ENCODE peak calls at places on chromosome 4, in ten cellular contexts. One of them, this sample, is unnamed.

GRCh38 chr4:159358226-159358625 is 255.3 kb downstream of the RAPGEF2 start:
- DNase-seq in GM03348: peak
- DNase-seq in GM20000: no peak
- DNase-seq in stimulated activated naive B cell treated with anti-CD40 and anti-IgM and Interleukin-4, amounts not matched to agents 10 μg/mL and 1 μg/mL and 100 μg/mL, for 72 hours: no peak
- DNase-seq in stimulated activated CD4-positive, alpha-beta T cell treated with anti-CD3 and anti-CD28 coated beads, Interleukin-15, amount 100 ng/mL, for 24 hours: no peak
- DNase-seq in GM04504: peak
- DNase-seq in stimulated activated CD8-positive, alpha-beta memory T cell treated with anti-CD3 and anti-CD28 coated beads, Interleukin-2, amount 100 ng/mL, for 48 hours: no peak
- DNase-seq in mucosa of descending colon: no peak
- DNase-seq in Calu3: no peak
- DNase-seq in GM23338: no peak
- DNase-seq in this sample: peak

GRCh38 chr4:156962551-156962974 is 9.0 kb downstream of the PDGFC start:
- DNase-seq in mucosa of descending colon: no peak
- DNase-seq in GM04504: peak
- DNase-seq in stimulated activated CD4-positive, alpha-beta T cell treated with anti-CD3 and anti-CD28 coated beads, Interleukin-15, amount 100 ng/mL, for 24 hours: no peak
- DNase-seq in stimulated activated naive B cell treated with anti-CD40 and anti-IgM and Interleukin-4, amounts not matched to agents 10 μg/mL and 1 μg/mL and 100 μg/mL, for 72 hours: no peak
- DNase-seq in GM03348: peak
- DNase-seq in GM23338: no peak
- DNase-seq in stimulated activated CD8-positive, alpha-beta memory T cell treated with anti-CD3 and anti-CD28 coated beads, Interleukin-2, amount 100 ng/mL, for 48 hours: no peak
- DNase-seq in Calu3: no peak
- DNase-seq in GM20000: no peak
- DNase-seq in this sample: peak

GRCh38 chr4:118173956-118174355 is 139.7 kb downstream of the NDST3 start:
- DNase-seq in GM20000: no peak
- DNase-seq in GM23338: no peak
- DNase-seq in mucosa of descending colon: no peak
- DNase-seq in stimulated activated CD8-positive, alpha-beta memory T cell treated with anti-CD3 and anti-CD28 coated beads, Interleukin-2, amount 100 ng/mL, for 48 hours: no peak
- DNase-seq in stimulated activated naive B cell treated with anti-CD40 and anti-IgM and Interleukin-4, amounts not matched to agents 10 μg/mL and 1 μg/mL and 100 μg/mL, for 72 hours: no peak
- DNase-seq in stimulated activated CD4-positive, alpha-beta T cell treated with anti-CD3 and anti-CD28 coated beads, Interleukin-15, amount 100 ng/mL, for 24 hours: no peak
- DNase-seq in GM03348: peak
- DNase-seq in GM04504: peak
- DNase-seq in Calu3: no peak
- DNase-seq in this sample: peak

GRCh38 chr4:104500452-104500851 is 5.8 kb upstream of the CXXC4 start:
- DNase-seq in stimulated activated naive B cell treated with anti-CD40 and anti-IgM and Interleukin-4, amounts not matched to agents 10 μg/mL and 1 μg/mL and 100 μg/mL, for 72 hours: no peak
- DNase-seq in stimulated activated CD4-positive, alpha-beta T cell treated with anti-CD3 and anti-CD28 coated beads, Interleukin-15, amount 100 ng/mL, for 24 hours: no peak
- DNase-seq in GM04504: no peak
- DNase-seq in GM03348: no peak
- DNase-seq in stimulated activated CD8-positive, alpha-beta memory T cell treated with anti-CD3 and anti-CD28 coated beads, Interleukin-2, amount 100 ng/mL, for 48 hours: no peak
- DNase-seq in GM23338: no peak
- DNase-seq in Calu3: no peak
- DNase-seq in GM20000: no peak
- DNase-seq in mucosa of descending colon: no peak
- DNase-seq in this sample: no peak

GRCh38 chr4:159765402-159765801 is 662.5 kb downstream of the RAPGEF2 start:
- DNase-seq in stimulated activated naive B cell treated with anti-CD40 and anti-IgM and Interleukin-4, amounts not matched to agents 10 μg/mL and 1 μg/mL and 100 μg/mL, for 72 hours: no peak
- DNase-seq in Calu3: no peak
- DNase-seq in GM20000: no peak
- DNase-seq in GM04504: no peak
- DNase-seq in GM03348: no peak
- DNase-seq in stimulated activated CD4-positive, alpha-beta T cell treated with anti-CD3 and anti-CD28 coated beads, Interleukin-15, amount 100 ng/mL, for 24 hours: no peak
- DNase-seq in mucosa of descending colon: no peak
- DNase-seq in stimulated activated CD8-positive, alpha-beta memory T cell treated with anti-CD3 and anti-CD28 coated beads, Interleukin-2, amount 100 ng/mL, for 48 hours: no peak
- DNase-seq in GM23338: no peak
- DNase-seq in this sample: no peak

GRCh38 chr4:93299116-93299515 is 529.4 kb upstream of the ATOH1 start:
- DNase-seq in GM20000: peak
- DNase-seq in GM04504: no peak
- DNase-seq in GM23338: no peak
- DNase-seq in mucosa of descending colon: no peak
- DNase-seq in stimulated activated CD4-positive, alpha-beta T cell treated with anti-CD3 and anti-CD28 coated beads, Interleukin-15, amount 100 ng/mL, for 24 hours: no peak
- DNase-seq in stimulated activated naive B cell treated with anti-CD40 and anti-IgM and Interleukin-4, amounts not matched to agents 10 μg/mL and 1 μg/mL and 100 μg/mL, for 72 hours: no peak
- DNase-seq in Calu3: no peak
- DNase-seq in GM03348: no peak
- DNase-seq in stimulated activated CD8-positive, alpha-beta memory T cell treated with anti-CD3 and anti-CD28 coated beads, Interleukin-2, amount 100 ng/mL, for 48 hours: no peak
- DNase-seq in this sample: no peak

GRCh38 chr4:2302387-2303119 is 40.6 kb upstream of the MXD4 start:
- DNase-seq in GM04504: no peak
- DNase-seq in Calu3: no peak
- DNase-seq in mucosa of descending colon: no peak
- DNase-seq in stimulated activated CD8-positive, alpha-beta memory T cell treated with anti-CD3 and anti-CD28 coated beads, Interleukin-2, amount 100 ng/mL, for 48 hours: no peak
- DNase-seq in GM20000: no peak
- DNase-seq in GM03348: no peak
- DNase-seq in GM23338: no peak
- DNase-seq in stimulated activated naive B cell treated with anti-CD40 and anti-IgM and Interleukin-4, amounts not matched to agents 10 μg/mL and 1 μg/mL and 100 μg/mL, for 72 hours: no peak
- DNase-seq in stimulated activated CD4-positive, alpha-beta T cell treated with anti-CD3 and anti-CD28 coated beads, Interleukin-15, amount 100 ng/mL, for 24 hours: no peak
- DNase-seq in this sample: no peak

GRCh38 chr4:159248383-159249178 is 145.7 kb downstream of the RAPGEF2 start:
- DNase-seq in stimulated activated CD4-positive, alpha-beta T cell treated with anti-CD3 and anti-CD28 coated beads, Interleukin-15, amount 100 ng/mL, for 24 hours: no peak
- DNase-seq in GM03348: peak
- DNase-seq in stimulated activated CD8-positive, alpha-beta memory T cell treated with anti-CD3 and anti-CD28 coated beads, Interleukin-2, amount 100 ng/mL, for 48 hours: no peak
- DNase-seq in stimulated activated naive B cell treated with anti-CD40 and anti-IgM and Interleukin-4, amounts not matched to agents 10 μg/mL and 1 μg/mL and 100 μg/mL, for 72 hours: no peak
- DNase-seq in Calu3: no peak
- DNase-seq in GM04504: peak
- DNase-seq in GM20000: peak
- DNase-seq in GM23338: no peak
- DNase-seq in mucosa of descending colon: no peak
- DNase-seq in this sample: peak

GRCh38 chr4:6540879-6541278 is 34.1 kb upstream of the MAN2B2 start:
- DNase-seq in GM23338: no peak
- DNase-seq in GM04504: no peak
- DNase-seq in GM20000: no peak
- DNase-seq in stimulated activated naive B cell treated with anti-CD40 and anti-IgM and Interleukin-4, amounts not matched to agents 10 μg/mL and 1 μg/mL and 100 μg/mL, for 72 hours: no peak
- DNase-seq in GM03348: no peak
- DNase-seq in stimulated activated CD4-positive, alpha-beta T cell treated with anti-CD3 and anti-CD28 coated beads, Interleukin-15, amount 100 ng/mL, for 24 hours: no peak
- DNase-seq in Calu3: no peak
- DNase-seq in mucosa of descending colon: no peak
- DNase-seq in stimulated activated CD8-positive, alpha-beta memory T cell treated with anti-CD3 and anti-CD28 coated beads, Interleukin-2, amount 100 ng/mL, for 48 hours: no peak
- DNase-seq in this sample: no peak

GRCh38 chr4:10077492-10078335 is 38.9 kb downstream of the WDR1 start:
- DNase-seq in stimulated activated naive B cell treated with anti-CD40 and anti-IgM and Interleukin-4, amounts not matched to agents 10 μg/mL and 1 μg/mL and 100 μg/mL, for 72 hours: no peak
- DNase-seq in GM20000: no peak
- DNase-seq in GM03348: no peak
- DNase-seq in Calu3: no peak
- DNase-seq in mucosa of descending colon: peak
- DNase-seq in GM23338: no peak
- DNase-seq in GM04504: no peak
- DNase-seq in stimulated activated CD8-positive, alpha-beta memory T cell treated with anti-CD3 and anti-CD28 coated beads, Interleukin-2, amount 100 ng/mL, for 48 hours: no peak
- DNase-seq in stimulated activated CD4-positive, alpha-beta T cell treated with anti-CD3 and anti-CD28 coated beads, Interleukin-15, amount 100 ng/mL, for 24 hours: peak
- DNase-seq in this sample: no peak

GRCh38 chr4:128347175-128347868 is 59.7 kb upstream of the PGRMC2 start:
- DNase-seq in GM20000: no peak
- DNase-seq in stimulated activated naive B cell treated with anti-CD40 and anti-IgM and Interleukin-4, amounts not matched to agents 10 μg/mL and 1 μg/mL and 100 μg/mL, for 72 hours: no peak
- DNase-seq in GM03348: no peak
- DNase-seq in GM23338: no peak
- DNase-seq in stimulated activated CD8-positive, alpha-beta memory T cell treated with anti-CD3 and anti-CD28 coated beads, Interleukin-2, amount 100 ng/mL, for 48 hours: no peak
- DNase-seq in mucosa of descending colon: no peak
- DNase-seq in GM04504: no peak
- DNase-seq in Calu3: no peak
- DNase-seq in stimulated activated CD4-positive, alpha-beta T cell treated with anti-CD3 and anti-CD28 coated beads, Interleukin-15, amount 100 ng/mL, for 24 hours: no peak
- DNase-seq in this sample: no peak

GRCh38 chr4:137755033-137755471 is 222.8 kb upstream of the PCDH18 start:
- DNase-seq in stimulated activated CD4-positive, alpha-beta T cell treated with anti-CD3 and anti-CD28 coated beads, Interleukin-15, amount 100 ng/mL, for 24 hours: no peak
- DNase-seq in GM23338: no peak
- DNase-seq in stimulated activated CD8-positive, alpha-beta memory T cell treated with anti-CD3 and anti-CD28 coated beads, Interleukin-2, amount 100 ng/mL, for 48 hours: no peak
- DNase-seq in GM04504: peak
- DNase-seq in Calu3: no peak
- DNase-seq in mucosa of descending colon: no peak
- DNase-seq in GM20000: no peak
- DNase-seq in GM03348: peak
- DNase-seq in stimulated activated naive B cell treated with anti-CD40 and anti-IgM and Interleukin-4, amounts not matched to agents 10 μg/mL and 1 μg/mL and 100 μg/mL, for 72 hours: no peak
- DNase-seq in this sample: peak

GRCh38 chr4:53315300-53315699 is 50.6 kb downstream of the SCFD2 start:
- DNase-seq in Calu3: no peak
- DNase-seq in GM20000: no peak
- DNase-seq in GM23338: peak
- DNase-seq in stimulated activated CD4-positive, alpha-beta T cell treated with anti-CD3 and anti-CD28 coated beads, Interleukin-15, amount 100 ng/mL, for 24 hours: no peak
- DNase-seq in stimulated activated CD8-positive, alpha-beta memory T cell treated with anti-CD3 and anti-CD28 coated beads, Interleukin-2, amount 100 ng/mL, for 48 hours: no peak
- DNase-seq in stimulated activated naive B cell treated with anti-CD40 and anti-IgM and Interleukin-4, amounts not matched to agents 10 μg/mL and 1 μg/mL and 100 μg/mL, for 72 hours: no peak
- DNase-seq in GM04504: no peak
- DNase-seq in GM03348: no peak
- DNase-seq in mucosa of descending colon: no peak
- DNase-seq in this sample: no peak

GRCh38 chr4:117700111-117700892 is 334.0 kb upstream of the NDST3 start:
- DNase-seq in GM23338: peak
- DNase-seq in stimulated activated CD4-positive, alpha-beta T cell treated with anti-CD3 and anti-CD28 coated beads, Interleukin-15, amount 100 ng/mL, for 24 hours: no peak
- DNase-seq in GM04504: no peak
- DNase-seq in GM03348: no peak
- DNase-seq in GM20000: peak
- DNase-seq in stimulated activated CD8-positive, alpha-beta memory T cell treated with anti-CD3 and anti-CD28 coated beads, Interleukin-2, amount 100 ng/mL, for 48 hours: no peak
- DNase-seq in Calu3: no peak
- DNase-seq in stimulated activated naive B cell treated with anti-CD40 and anti-IgM and Interleukin-4, amounts not matched to agents 10 μg/mL and 1 μg/mL and 100 μg/mL, for 72 hours: no peak
- DNase-seq in mucosa of descending colon: no peak
- DNase-seq in this sample: no peak

GRCh38 chr4:145785391-145786008 is 105.6 kb downstream of the C4orf51 start:
- DNase-seq in stimulated activated CD8-positive, alpha-beta memory T cell treated with anti-CD3 and anti-CD28 coated beads, Interleukin-2, amount 100 ng/mL, for 48 hours: no peak
- DNase-seq in GM23338: no peak
- DNase-seq in mucosa of descending colon: no peak
- DNase-seq in GM20000: no peak
- DNase-seq in GM04504: no peak
- DNase-seq in stimulated activated naive B cell treated with anti-CD40 and anti-IgM and Interleukin-4, amounts not matched to agents 10 μg/mL and 1 μg/mL and 100 μg/mL, for 72 hours: no peak
- DNase-seq in Calu3: no peak
- DNase-seq in GM03348: no peak
- DNase-seq in stimulated activated CD4-positive, alpha-beta T cell treated with anti-CD3 and anti-CD28 coated beads, Interleukin-15, amount 100 ng/mL, for 24 hours: no peak
- DNase-seq in this sample: no peak

GRCh38 chr4:26467724-26468123 is 22.6 kb downstream of the CCKAR start:
- DNase-seq in GM20000: no peak
- DNase-seq in Calu3: no peak
- DNase-seq in GM03348: no peak
- DNase-seq in stimulated activated naive B cell treated with anti-CD40 and anti-IgM and Interleukin-4, amounts not matched to agents 10 μg/mL and 1 μg/mL and 100 μg/mL, for 72 hours: no peak
- DNase-seq in GM04504: no peak
- DNase-seq in stimulated activated CD4-positive, alpha-beta T cell treated with anti-CD3 and anti-CD28 coated beads, Interleukin-15, amount 100 ng/mL, for 24 hours: no peak
- DNase-seq in GM23338: no peak
- DNase-seq in stimulated activated CD8-positive, alpha-beta memory T cell treated with anti-CD3 and anti-CD28 coated beads, Interleukin-2, amount 100 ng/mL, for 48 hours: no peak
- DNase-seq in mucosa of descending colon: no peak
- DNase-seq in this sample: no peak

GRCh38 chr4:139704915-139705485 is 39.4 kb downstream of the MGST2 start:
- DNase-seq in GM20000: no peak
- DNase-seq in GM23338: peak
- DNase-seq in GM04504: no peak
- DNase-seq in GM03348: no peak
- DNase-seq in mucosa of descending colon: no peak
- DNase-seq in Calu3: no peak
- DNase-seq in stimulated activated naive B cell treated with anti-CD40 and anti-IgM and Interleukin-4, amounts not matched to agents 10 μg/mL and 1 μg/mL and 100 μg/mL, for 72 hours: no peak
- DNase-seq in stimulated activated CD4-positive, alpha-beta T cell treated with anti-CD3 and anti-CD28 coated beads, Interleukin-15, amount 100 ng/mL, for 24 hours: no peak
- DNase-seq in stimulated activated CD8-positive, alpha-beta memory T cell treated with anti-CD3 and anti-CD28 coated beads, Interleukin-2, amount 100 ng/mL, for 48 hours: no peak
- DNase-seq in this sample: no peak

GRCh38 chr4:142475663-142476062 is 370.4 kb downstream of the INPP4B start:
- DNase-seq in GM04504: no peak
- DNase-seq in stimulated activated CD4-positive, alpha-beta T cell treated with anti-CD3 and anti-CD28 coated beads, Interleukin-15, amount 100 ng/mL, for 24 hours: no peak
- DNase-seq in stimulated activated CD8-positive, alpha-beta memory T cell treated with anti-CD3 and anti-CD28 coated beads, Interleukin-2, amount 100 ng/mL, for 48 hours: no peak
- DNase-seq in stimulated activated naive B cell treated with anti-CD40 and anti-IgM and Interleukin-4, amounts not matched to agents 10 μg/mL and 1 μg/mL and 100 μg/mL, for 72 hours: no peak
- DNase-seq in GM20000: no peak
- DNase-seq in GM03348: no peak
- DNase-seq in mucosa of descending colon: no peak
- DNase-seq in GM23338: no peak
- DNase-seq in Calu3: no peak
- DNase-seq in this sample: no peak

This sample was measured in AG09309.